ENCODE peak calls at places on chromosomes 4 and X, in eight cellular contexts. S is neuronal stem cell; Z is A549; X is left lung; V is stimulated activated CD4-positive, alpha-beta T cell treated with anti-CD3 and anti-CD28 coated beads, Interleukin-1b, Interleukin-23, amount 100 ng/mL, for 24 hours; T is endodermal cell; Q is CD4-positive, alpha-beta memory T cell; L is ELR. H is an unnamed sample.

GRCh38 chrX:29662101-29662500 is 553.3 kb upstream of the MAGEB2 start:
- DNase-seq in X (no peak), Z (peak; percentile 38), Q (no peak), L (peak; percentile 65), S (no peak), V (no peak), T (no peak), H (no peak)

GRCh38 chrX:132086717-132087116 is 41.1 kb downstream of the FRMD7 start:
- DNase-seq in Q (no peak), V (no peak), L (peak; percentile 53), T (no peak), S (no peak), X (no peak), Z (no peak), H (no peak)

GRCh38 chr4:2343476-2343875 is 75.0 kb downstream of the ZFYVE28 start:
- DNase-seq in V (no peak), S (no peak), Q (peak; percentile 18), T (no peak), Z (no peak), L (no peak), X (no peak), H (no peak)

GRCh38 chrX:13888284-13888683 is 71.4 kb upstream of the GPM6B start:
- DNase-seq in Z (no peak), Q (no peak), X (no peak), T (no peak), S (no peak), V (no peak), L (no peak), H (no peak)

GRCh38 chr4:6873291-6873690 is 36.3 kb upstream of the TBC1D14 start:
- DNase-seq in V (no peak), L (peak; percentile 35), X (no peak), Q (no peak), S (no peak), T (no peak), Z (peak; percentile 10), H (no peak)

GRCh38 chr4:78484574-78484973 is 67.0 kb upstream of the ANXA3 start:
- DNase-seq in X (no peak), V (no peak), Q (no peak), Z (no peak), L (no peak), T (no peak), S (no peak), H (no peak)

GRCh38 chrX:43970528-43970927 is 2.7 kb downstream of the NDP start:
- DNase-seq in Q (no peak), L (peak; percentile 62), S (no peak), V (no peak), T (no peak), X (no peak), Z (no peak), H (no peak)

GRCh38 chrX:110407910-110408545 is 49.4 kb downstream of the RTL9 start:
- DNase-seq in Z (peak; percentile 54), V (peak; percentile 34), L (peak; percentile 71), Q (peak; percentile 45), X (no peak), T (peak; percentile 82), S (peak; percentile 62), H (no peak)

GRCh38 chr4:77433102-77433733 is 172.4 kb upstream of the CXCL13 start:
- DNase-seq in V (no peak), Z (peak; percentile 21), S (peak; percentile 30), L (peak; percentile 54), Q (no peak), X (no peak), T (peak; percentile 55), H (no peak)

GRCh38 chrX:109886122-109886761 is 116.7 kb upstream of the TMEM164 start:
- DNase-seq in L (peak; percentile 62), S (peak; percentile 21), T (peak; percentile 71), Z (peak; percentile 53), Q (no peak), X (no peak), V (peak; percentile 9), H (no peak)

GRCh38 chrX:154135458-154136229 is 8.4 kb upstream of the OPN1LW start:
- DNase-seq in X (no peak), Q (peak; percentile 46), V (no peak), Z (no peak), T (no peak), L (peak; percentile 7), S (no peak), H (no peak)

GRCh38 chr4:7021355-7021754 is 21.8 kb upstream of the TADA2B start:
- DNase-seq in Q (no peak), L (no peak), T (no peak), X (no peak), V (no peak), Z (no peak), S (no peak), H (no peak)

GRCh38 chr4:111450867-111451266 is 694.4 kb upstream of the FAM241A start:
- DNase-seq in X (no peak), V (no peak), T (no peak), Q (no peak), Z (no peak), S (no peak), L (peak; percentile 53), H (no peak)

GRCh38 chrX:31629195-31629594 is 557.4 kb upstream of the FTHL17 start:
- DNase-seq in S (no peak), L (no peak), X (no peak), V (no peak), Z (no peak), T (no peak), Q (no peak), H (no peak)

GRCh38 chr4:2289311-2289954 is 27.5 kb upstream of the MXD4 start:
- DNase-seq in X (peak; percentile 42), Z (no peak), T (peak; percentile 39), L (no peak), S (no peak), Q (no peak), V (no peak), H (no peak)

GRCh38 chr4:156294577-156294976 is 340.9 kb upstream of the CTSO start:
- DNase-seq in X (no peak), T (peak; percentile 53), L (peak; percentile 90), S (peak; percentile 4), Z (no peak), V (no peak), Q (no peak), H (no peak)

GRCh38 chr4:122156819-122157218 is 4.7 kb downstream of the BLTP1 start:
- DNase-seq in T (no peak), S (no peak), Z (no peak), X (no peak), L (no peak), V (no peak), Q (peak; percentile 53), H (no peak)

GRCh38 chr4:3232001-3232400 is 17.0 kb upstream of the MSANTD1 start:
- DNase-seq in V (no peak), Z (no peak), Q (no peak), T (no peak), X (peak; percentile 61), L (no peak), S (no peak), H (no peak)

GRCh38 chr4:128159967-128160366 is 98.9 kb downstream of the LARP1B start:
- DNase-seq in V (no peak), L (peak; percentile 86), S (no peak), Z (no peak), X (no peak), T (no peak), Q (no peak), H (no peak)

GRCh38 chr4:114595207-114595606 is 3.4 kb upstream of the UGT8 start:
- DNase-seq in L (no peak), X (no peak), V (no peak), T (no peak), Q (no peak), Z (no peak), S (no peak), H (no peak)

GRCh38 chrX:140274761-140275525 is 229.9 kb downstream of the SOX3 start:
- DNase-seq in Q (no peak), Z (no peak), S (peak; percentile 32), V (no peak), T (no peak), L (peak; percentile 86), X (no peak), H (no peak)

GRCh38 chrX:79588233-79588632 is 221.1 kb upstream of the ITM2A start:
- DNase-seq in L (no peak), Z (no peak), S (no peak), T (no peak), Q (no peak), X (no peak), V (no peak), H (no peak)

GRCh38 chr4:11130195-11130975 is 298.3 kb downstream of the HS3ST1 start:
- DNase-seq in V (no peak), T (no peak), L (peak; percentile 9), S (no peak), Z (no peak), X (no peak), Q (no peak), H (no peak)

GRCh38 chr4:83686166-83686565 is 150.3 kb downstream of the GPAT3 start:
- DNase-seq in L (peak; percentile 91), Z (no peak), S (no peak), Q (no peak), V (no peak), X (no peak), T (no peak), H (no peak)

GRCh38 chr4:3827616-3828492 is 61.7 kb downstream of the ADRA2C start:
- DNase-seq in L (no peak), V (no peak), X (peak; percentile 88), Z (peak; percentile 28), Q (no peak), S (no peak), T (peak; percentile 58), H (no peak)

GRCh38 chr4:929970-930625 is 2.0 kb downstream of the GAK start:
- DNase-seq in Z (no peak), X (no peak), S (no peak), V (no peak), T (peak; percentile 36), Q (no peak), L (no peak), H (no peak)